ENCODE peak calls at places on chromosomes 7 and 10, in six cellular contexts. One of them, this sample, is unnamed.

GRCh38 chr10:15897282-15897681 is 37.0 kb upstream of the MINDY3 start:
- DNase-seq in K562: no peak
- DNase-seq in HepG2: no peak
- DNase-seq in GM12891: no peak
- DNase-seq in GM12878: no peak
- DNase-seq in H1: no peak
- DNase-seq in this sample: no peak

GRCh38 chr10:35463878-35464277 is 127.6 kb downstream of the CCNY start:
- DNase-seq in GM12878: no peak
- DNase-seq in K562: no peak
- DNase-seq in HepG2: no peak
- DNase-seq in GM12891: no peak
- DNase-seq in H1: no peak
- DNase-seq in this sample: no peak

GRCh38 chr7:7176421-7177043 is 5.8 kb upstream of the C1GALT1 start:
- DNase-seq in GM12891: no peak
- DNase-seq in K562: no peak
- DNase-seq in GM12878: no peak
- DNase-seq in H1: no peak
- DNase-seq in HepG2: peak; percentile 81
- DNase-seq in this sample: no peak

GRCh38 chr7:4951903-4952636 is 6.9 kb downstream of the MMD2 start:
- DNase-seq in K562: peak; percentile 58
- DNase-seq in H1: no peak
- DNase-seq in GM12891: no peak
- DNase-seq in GM12878: peak; percentile 13
- DNase-seq in HepG2: no peak
- DNase-seq in this sample: no peak

GRCh38 chr10:104472505-104472904 is 118.9 kb downstream of the CFAP58 start:
- DNase-seq in H1: no peak
- DNase-seq in GM12878: no peak
- DNase-seq in GM12891: no peak
- DNase-seq in K562: no peak
- DNase-seq in HepG2: no peak
- DNase-seq in this sample: no peak

GRCh38 chr7:136039577-136040345 is 62.6 kb upstream of the MTPN start:
- DNase-seq in H1: no peak
- DNase-seq in GM12891: no peak
- DNase-seq in GM12878: no peak
- DNase-seq in K562: no peak
- DNase-seq in HepG2: no peak
- DNase-seq in this sample: no peak

GRCh38 chr7:158176561-158177173 is 411.0 kb downstream of the PTPRN2 start:
- DNase-seq in HepG2: no peak
- DNase-seq in GM12878: no peak
- DNase-seq in H1: no peak
- DNase-seq in K562: no peak
- DNase-seq in GM12891: no peak
- DNase-seq in this sample: no peak

GRCh38 chr10:63273575-63273974 is 140.4 kb downstream of the NRBF2 start:
- DNase-seq in GM12878: no peak
- DNase-seq in H1: no peak
- DNase-seq in K562: no peak
- DNase-seq in HepG2: no peak
- DNase-seq in GM12891: no peak
- DNase-seq in this sample: no peak

GRCh38 chr10:131275691-131276090 is 35.8 kb downstream of the TCERG1L start:
- DNase-seq in K562: no peak
- DNase-seq in H1: no peak
- DNase-seq in HepG2: no peak
- DNase-seq in GM12891: no peak
- DNase-seq in GM12878: no peak
- DNase-seq in this sample: no peak

GRCh38 chr10:26242752-26243151 is 26.2 kb downstream of the GAD2 start:
- DNase-seq in GM12891: no peak
- DNase-seq in K562: no peak
- DNase-seq in H1: no peak
- DNase-seq in GM12878: no peak
- DNase-seq in HepG2: no peak
- DNase-seq in this sample: no peak

GRCh38 chr7:45143616-45144015 is 14.0 kb upstream of the RAMP3 start:
- DNase-seq in GM12891: no peak
- DNase-seq in GM12878: no peak
- DNase-seq in H1: no peak
- DNase-seq in K562: no peak
- DNase-seq in HepG2: peak; percentile 31
- DNase-seq in this sample: no peak

GRCh38 chr7:118195837-118196474 is 12.0 kb downstream of the LSM8 start:
- DNase-seq in GM12891: no peak
- DNase-seq in H1: peak; percentile 55
- DNase-seq in GM12878: no peak
- DNase-seq in HepG2: peak; percentile 61
- DNase-seq in K562: peak; percentile 59
- DNase-seq in this sample: no peak

GRCh38 chr7:142746268-142746667 is 3.0 kb upstream of the PRSS1 start:
- DNase-seq in GM12878: no peak
- DNase-seq in GM12891: no peak
- DNase-seq in H1: no peak
- DNase-seq in HepG2: no peak
- DNase-seq in K562: no peak
- DNase-seq in this sample: no peak

GRCh38 chr10:90222372-90222771 is 521.0 kb downstream of the KIF20B start:
- DNase-seq in H1: no peak
- DNase-seq in K562: no peak
- DNase-seq in GM12878: no peak
- DNase-seq in HepG2: no peak
- DNase-seq in GM12891: no peak
- DNase-seq in this sample: no peak

GRCh38 chr10:46537309-46537708 is 19.1 kb downstream of the GPRIN2 start:
- DNase-seq in GM12891: no peak
- DNase-seq in K562: no peak
- DNase-seq in HepG2: no peak
- DNase-seq in GM12878: no peak
- DNase-seq in H1: no peak
- DNase-seq in this sample: no peak

GRCh38 chr10:45454859-45455258 is 80.8 kb downstream of the ALOX5 start:
- DNase-seq in HepG2: no peak
- DNase-seq in GM12891: no peak
- DNase-seq in H1: no peak
- DNase-seq in GM12878: no peak
- DNase-seq in K562: no peak
- DNase-seq in this sample: no peak

GRCh38 chr10:10765017-10765416 is 252.7 kb upstream of the CELF2 start:
- DNase-seq in K562: no peak
- DNase-seq in GM12878: no peak
- DNase-seq in H1: no peak
- DNase-seq in GM12891: no peak
- DNase-seq in HepG2: no peak
- DNase-seq in this sample: no peak

GRCh38 chr10:14609178-14609577 is 165.5 kb downstream of the FAM107B start:
- DNase-seq in GM12878: no peak
- DNase-seq in K562: no peak
- DNase-seq in HepG2: no peak
- DNase-seq in GM12891: no peak
- DNase-seq in H1: no peak
- DNase-seq in this sample: no peak
- TF ChIP-seq TAF1 in GM12878: no peak
- TF ChIP-seq TAF1 in K562: no peak
- TF ChIP-seq TAF1 in HepG2: no peak
- TF ChIP-seq TAF1 in GM12891: no peak
- TF ChIP-seq TAF1 in H1: no peak
- TF ChIP-seq TAF1 in this sample: no peak

DNA sequence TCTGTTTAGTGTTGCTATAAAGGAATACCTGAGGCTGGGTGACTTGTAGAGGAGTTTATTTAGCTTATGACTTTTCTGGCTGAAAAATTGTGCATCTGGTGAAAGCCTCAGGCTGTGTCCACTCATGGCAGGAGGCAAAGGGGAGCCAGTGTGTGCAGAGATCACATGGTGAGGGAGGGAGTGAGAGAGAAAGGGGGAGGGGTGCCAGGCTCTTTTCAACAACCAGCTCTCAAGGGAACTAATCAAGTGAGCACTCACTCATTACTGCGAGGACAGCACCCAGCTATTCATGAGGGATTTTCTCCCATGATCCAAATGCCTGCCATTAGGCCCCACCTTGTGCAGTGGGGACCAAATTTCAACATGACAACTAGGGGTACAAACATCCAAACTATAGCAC is 590.2 kb downstream of the MAGI2 start:
- DNase-seq in K562: no peak
- DNase-seq in GM12891: no peak
- DNase-seq in GM12878: no peak
- DNase-seq in HepG2: no peak
- DNase-seq in H1: no peak
- DNase-seq in this sample: no peak
- TF ChIP-seq POLR2AphosphoS5 in K562: no peak
- TF ChIP-seq POLR2AphosphoS5 in GM12891: no peak
- TF ChIP-seq POLR2AphosphoS5 in GM12878: no peak
- TF ChIP-seq POLR2AphosphoS5 in HepG2: no peak
- TF ChIP-seq POLR2AphosphoS5 in H1: no peak
- TF ChIP-seq POLR2AphosphoS5 in this sample: no peak

DNA sequence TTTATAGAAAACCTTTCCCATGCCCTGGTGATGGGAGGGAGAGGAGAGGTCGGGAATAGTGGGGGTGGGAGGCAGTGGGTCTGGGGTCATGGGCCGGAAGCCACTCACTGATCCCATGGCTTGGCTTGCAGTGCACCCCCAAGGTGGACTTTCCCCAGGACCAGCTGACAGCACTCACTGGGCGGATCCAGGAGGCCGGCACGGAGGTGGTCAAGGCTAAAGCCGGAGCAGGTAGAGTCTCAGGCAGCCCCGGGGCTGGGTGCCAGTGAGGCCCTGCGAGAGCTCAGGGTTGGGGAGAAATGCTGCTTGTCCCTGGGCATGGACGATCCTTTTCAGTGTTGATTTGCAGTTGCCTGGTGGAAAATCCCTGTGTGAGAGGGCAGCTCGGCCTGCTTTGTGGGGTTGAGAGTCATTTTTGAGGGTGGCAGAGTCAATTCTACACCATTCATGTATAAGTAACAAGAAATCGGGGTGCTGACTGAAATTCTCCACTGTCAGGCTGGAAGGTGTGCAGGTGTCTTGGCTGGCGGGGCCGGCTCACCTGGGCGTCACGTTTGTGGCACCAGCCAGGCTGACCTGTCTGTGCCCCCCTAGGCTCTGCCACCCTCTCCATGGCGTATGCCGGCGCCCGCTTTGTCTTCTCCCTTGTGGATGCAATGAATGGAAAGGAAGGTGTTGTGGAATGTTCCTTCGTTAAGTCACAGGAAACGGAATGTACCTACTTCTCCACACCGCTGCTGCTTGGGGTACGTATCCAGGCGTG is 16.5 kb downstream of the MDH2 start:
- DNase-seq in GM12878: no peak
- DNase-seq in GM12891: no peak
- DNase-seq in K562: peak; percentile 25
- DNase-seq in HepG2: no peak
- DNase-seq in H1: no peak
- DNase-seq in this sample: no peak
- TF ChIP-seq POLR2A in GM12878: peak; percentile 20
- TF ChIP-seq POLR2A in GM12891: no peak
- TF ChIP-seq POLR2A in K562: no peak
- TF ChIP-seq POLR2A in HepG2: peak; percentile 36
- TF ChIP-seq POLR2A in H1: no peak
- TF ChIP-seq POLR2A in this sample: no peak

GRCh38 chr10:125510998-125511397 is 172.0 kb downstream of the TEX36 start:
- DNase-seq in H1: no peak
- DNase-seq in GM12891: no peak
- DNase-seq in HepG2: no peak
- DNase-seq in GM12878: no peak
- DNase-seq in K562: no peak
- DNase-seq in this sample: no peak

GRCh38 chr10:125513783-125514182 is 169.2 kb downstream of the TEX36 start:
- DNase-seq in GM12891: no peak
- DNase-seq in H1: no peak
- DNase-seq in K562: no peak
- DNase-seq in GM12878: no peak
- DNase-seq in HepG2: no peak
- DNase-seq in this sample: no peak

GRCh38 chr10:125515571-125515970 is 167.4 kb downstream of the TEX36 start:
- DNase-seq in GM12891: no peak
- DNase-seq in K562: no peak
- DNase-seq in H1: no peak
- DNase-seq in HepG2: no peak
- DNase-seq in GM12878: no peak
- DNase-seq in this sample: no peak

GRCh38 chr10:125514206-125515162 is 168.5 kb downstream of the TEX36 start:
- DNase-seq in H1: no peak
- DNase-seq in K562: no peak
- DNase-seq in GM12878: no peak
- DNase-seq in HepG2: no peak
- DNase-seq in GM12891: no peak
- DNase-seq in this sample: no peak
- TF ChIP-seq TAF1 in H1: no peak
- TF ChIP-seq TAF1 in K562: no peak
- TF ChIP-seq TAF1 in GM12878: no peak
- TF ChIP-seq TAF1 in HepG2: no peak
- TF ChIP-seq TAF1 in GM12891: no peak
- TF ChIP-seq TAF1 in this sample: no peak